ENCODE peak calls at places on chromosomes 6 and 20, in eight cellular contexts. One of them, this sample, is unnamed.

GRCh38 chr6:34792605-34793500 is 970 bp downstream of the BLTP3A start:
- DNase-seq in Caki2: peak
- DNase-seq in stromal cell of bone marrow: no peak
- DNase-seq in anterior cingulate cortex: no peak
- DNase-seq in NCI-H1092: no peak
- DNase-seq in right cardiac atrium: no peak
- DNase-seq in neural progenitor cell: peak
- DNase-seq in fibroblast of mammary gland: peak
- DNase-seq in this sample: peak

GRCh38 chr6:6333498-6333897 is 13.0 kb upstream of the F13A1 start:
- DNase-seq in right cardiac atrium: no peak
- DNase-seq in stromal cell of bone marrow: peak
- DNase-seq in Caki2: peak
- DNase-seq in neural progenitor cell: no peak
- DNase-seq in NCI-H1092: no peak
- DNase-seq in fibroblast of mammary gland: no peak
- DNase-seq in anterior cingulate cortex: no peak
- DNase-seq in this sample: no peak

GRCh38 chr6:139577124-139577800 is 202.8 kb upstream of the CITED2 start:
- DNase-seq in right cardiac atrium: peak
- DNase-seq in anterior cingulate cortex: no peak
- DNase-seq in neural progenitor cell: no peak
- DNase-seq in fibroblast of mammary gland: peak
- DNase-seq in NCI-H1092: no peak
- DNase-seq in stromal cell of bone marrow: no peak
- DNase-seq in Caki2: no peak
- DNase-seq in this sample: no peak

GRCh38 chr6:37516920-37517405 is 17.3 kb upstream of the CCDC167 start:
- DNase-seq in NCI-H1092: no peak
- DNase-seq in anterior cingulate cortex: no peak
- DNase-seq in fibroblast of mammary gland: peak
- DNase-seq in stromal cell of bone marrow: no peak
- DNase-seq in neural progenitor cell: no peak
- DNase-seq in right cardiac atrium: no peak
- DNase-seq in Caki2: no peak
- DNase-seq in this sample: no peak

GRCh38 chr6:87697581-87698552 is 4.2 kb downstream of the AKIRIN2 start:
- DNase-seq in stromal cell of bone marrow: peak
- DNase-seq in neural progenitor cell: peak
- DNase-seq in Caki2: no peak
- DNase-seq in NCI-H1092: no peak
- DNase-seq in right cardiac atrium: no peak
- DNase-seq in fibroblast of mammary gland: peak
- DNase-seq in anterior cingulate cortex: no peak
- DNase-seq in this sample: peak

GRCh38 chr6:166587631-166588413 is 1.3 kb upstream of the RAMACL start:
- DNase-seq in right cardiac atrium: no peak
- DNase-seq in fibroblast of mammary gland: no peak
- DNase-seq in Caki2: no peak
- DNase-seq in NCI-H1092: no peak
- DNase-seq in anterior cingulate cortex: no peak
- DNase-seq in neural progenitor cell: peak
- DNase-seq in stromal cell of bone marrow: no peak
- DNase-seq in this sample: no peak

GRCh38 chr6:76441850-76442249 is 369.4 kb upstream of the IMPG1 start:
- DNase-seq in neural progenitor cell: peak
- DNase-seq in Caki2: no peak
- DNase-seq in right cardiac atrium: no peak
- DNase-seq in stromal cell of bone marrow: no peak
- DNase-seq in anterior cingulate cortex: no peak
- DNase-seq in fibroblast of mammary gland: no peak
- DNase-seq in NCI-H1092: no peak
- DNase-seq in this sample: no peak

GRCh38 chr6:20182926-20183521 is 29.2 kb downstream of the MBOAT1 start:
- DNase-seq in stromal cell of bone marrow: no peak
- DNase-seq in Caki2: peak
- DNase-seq in NCI-H1092: no peak
- DNase-seq in neural progenitor cell: no peak
- DNase-seq in anterior cingulate cortex: no peak
- DNase-seq in fibroblast of mammary gland: no peak
- DNase-seq in right cardiac atrium: peak
- DNase-seq in this sample: no peak

GRCh38 chr20:1324598-1325172 is 4.3 kb downstream of the SDCBP2 start:
- DNase-seq in fibroblast of mammary gland: peak
- DNase-seq in NCI-H1092: no peak
- DNase-seq in anterior cingulate cortex: no peak
- DNase-seq in Caki2: peak
- DNase-seq in stromal cell of bone marrow: peak
- DNase-seq in neural progenitor cell: no peak
- DNase-seq in right cardiac atrium: no peak
- DNase-seq in this sample: peak

GRCh38 chr20:61543086-61543485 is 291.0 kb downstream of the CDH4 start:
- DNase-seq in right cardiac atrium: no peak
- DNase-seq in NCI-H1092: no peak
- DNase-seq in neural progenitor cell: no peak
- DNase-seq in Caki2: no peak
- DNase-seq in anterior cingulate cortex: no peak
- DNase-seq in fibroblast of mammary gland: no peak
- DNase-seq in stromal cell of bone marrow: no peak
- DNase-seq in this sample: no peak

This sample was measured in cardiac fibroblast.